ENCODE peak calls at places on chromosomes 6 and 20, in seven cellular contexts. One of them, this sample, is unnamed.

GRCh38 chr6:34792605-34793500 is 970 bp downstream of the BLTP3A start:
- DNase-seq in NCI-H2081 treated with DMSO at 0.1 percent for 48 hours: no peak
- DNase-seq in Right ventricle myocardium superior: no peak
- DNase-seq in body of pancreas: peak
- DNase-seq in effector CD4-positive, alpha-beta T cell: no peak
- DNase-seq in skeletal muscle cell: no peak
- DNase-seq in SK-N-DZ: peak
- DNase-seq in this sample: peak

GRCh38 chr6:46453221-46453620 is 38.0 kb downstream of the RCAN2 start:
- DNase-seq in Right ventricle myocardium superior: no peak
- DNase-seq in SK-N-DZ: no peak
- DNase-seq in NCI-H2081 treated with DMSO at 0.1 percent for 48 hours: no peak
- DNase-seq in effector CD4-positive, alpha-beta T cell: no peak
- DNase-seq in skeletal muscle cell: peak
- DNase-seq in body of pancreas: no peak
- DNase-seq in this sample: no peak

GRCh38 chr6:118012944-118013343 is 105.9 kb downstream of the SLC35F1 start:
- DNase-seq in effector CD4-positive, alpha-beta T cell: no peak
- DNase-seq in skeletal muscle cell: no peak
- DNase-seq in SK-N-DZ: no peak
- DNase-seq in Right ventricle myocardium superior: no peak
- DNase-seq in NCI-H2081 treated with DMSO at 0.1 percent for 48 hours: no peak
- DNase-seq in body of pancreas: peak
- DNase-seq in this sample: no peak

GRCh38 chr20:46226602-46227001 is 81.7 kb downstream of the CDH22 start:
- DNase-seq in body of pancreas: no peak
- DNase-seq in effector CD4-positive, alpha-beta T cell: no peak
- DNase-seq in NCI-H2081 treated with DMSO at 0.1 percent for 48 hours: no peak
- DNase-seq in SK-N-DZ: no peak
- DNase-seq in skeletal muscle cell: no peak
- DNase-seq in Right ventricle myocardium superior: no peak
- DNase-seq in this sample: no peak

GRCh38 chr6:100730581-100730980 is 150.5 kb downstream of the ASCC3 start:
- DNase-seq in effector CD4-positive, alpha-beta T cell: no peak
- DNase-seq in Right ventricle myocardium superior: no peak
- DNase-seq in body of pancreas: no peak
- DNase-seq in skeletal muscle cell: no peak
- DNase-seq in SK-N-DZ: no peak
- DNase-seq in NCI-H2081 treated with DMSO at 0.1 percent for 48 hours: no peak
- DNase-seq in this sample: peak

GRCh38 chr6:77290798-77291197 is 172.5 kb downstream of the HTR1B start:
- DNase-seq in SK-N-DZ: no peak
- DNase-seq in body of pancreas: no peak
- DNase-seq in NCI-H2081 treated with DMSO at 0.1 percent for 48 hours: no peak
- DNase-seq in Right ventricle myocardium superior: no peak
- DNase-seq in effector CD4-positive, alpha-beta T cell: no peak
- DNase-seq in skeletal muscle cell: no peak
- DNase-seq in this sample: no peak

GRCh38 chr6:47729019-47729418 is 30.6 kb downstream of the ADGRF4 start:
- DNase-seq in body of pancreas: no peak
- DNase-seq in NCI-H2081 treated with DMSO at 0.1 percent for 48 hours: no peak
- DNase-seq in SK-N-DZ: no peak
- DNase-seq in Right ventricle myocardium superior: no peak
- DNase-seq in skeletal muscle cell: no peak
- DNase-seq in effector CD4-positive, alpha-beta T cell: no peak
- DNase-seq in this sample: no peak

GRCh38 chr6:144543006-144543871 is 258.1 kb downstream of the UTRN start:
- DNase-seq in SK-N-DZ: no peak
- DNase-seq in skeletal muscle cell: no peak
- DNase-seq in body of pancreas: no peak
- DNase-seq in Right ventricle myocardium superior: no peak
- DNase-seq in effector CD4-positive, alpha-beta T cell: no peak
- DNase-seq in NCI-H2081 treated with DMSO at 0.1 percent for 48 hours: no peak
- DNase-seq in this sample: no peak

GRCh38 chr6:1910621-1911407 is 301.1 kb downstream of the FOXC1 start:
- DNase-seq in Right ventricle myocardium superior: no peak
- DNase-seq in SK-N-DZ: no peak
- DNase-seq in skeletal muscle cell: peak
- DNase-seq in body of pancreas: no peak
- DNase-seq in effector CD4-positive, alpha-beta T cell: no peak
- DNase-seq in NCI-H2081 treated with DMSO at 0.1 percent for 48 hours: no peak
- DNase-seq in this sample: no peak

GRCh38 chr6:25454141-25454540 is 175.0 kb downstream of the CARMIL1 start:
- DNase-seq in effector CD4-positive, alpha-beta T cell: no peak
- DNase-seq in Right ventricle myocardium superior: no peak
- DNase-seq in NCI-H2081 treated with DMSO at 0.1 percent for 48 hours: no peak
- DNase-seq in skeletal muscle cell: no peak
- DNase-seq in SK-N-DZ: no peak
- DNase-seq in body of pancreas: no peak
- DNase-seq in this sample: no peak

GRCh38 chr20:54549523-54550326 is 74.3 kb downstream of the DOK5 start:
- DNase-seq in NCI-H2081 treated with DMSO at 0.1 percent for 48 hours: no peak
- DNase-seq in effector CD4-positive, alpha-beta T cell: no peak
- DNase-seq in SK-N-DZ: no peak
- DNase-seq in Right ventricle myocardium superior: no peak
- DNase-seq in body of pancreas: no peak
- DNase-seq in skeletal muscle cell: no peak
- DNase-seq in this sample: no peak

GRCh38 chr6:125748534-125749111 is 809 bp upstream of the HEY2 start:
- DNase-seq in SK-N-DZ: peak
- DNase-seq in effector CD4-positive, alpha-beta T cell: no peak
- DNase-seq in Right ventricle myocardium superior: no peak
- DNase-seq in body of pancreas: no peak
- DNase-seq in skeletal muscle cell: no peak
- DNase-seq in NCI-H2081 treated with DMSO at 0.1 percent for 48 hours: no peak
- DNase-seq in this sample: no peak

GRCh38 chr6:3363296-3364025 is 93.4 kb downstream of the SLC22A23 start:
- DNase-seq in Right ventricle myocardium superior: no peak
- DNase-seq in SK-N-DZ: no peak
- DNase-seq in skeletal muscle cell: no peak
- DNase-seq in body of pancreas: peak
- DNase-seq in effector CD4-positive, alpha-beta T cell: no peak
- DNase-seq in NCI-H2081 treated with DMSO at 0.1 percent for 48 hours: no peak
- DNase-seq in this sample: no peak

This sample was measured in BE2C.